ENCODE peak calls at places on chromosomes 16 and 17, in eight cellular contexts. Y is T follicular helper cell; P is GM13976; K is left lobe of liver; N is smooth muscle cell of the brain vasculature; G is fibroblast of lung; M is caudate nucleus; I is CD8-positive, alpha-beta T cell. O is an unnamed sample.

GRCh38 chr17:78114831-78115723 is 13.5 kb downstream of the TMC6 start:
- DNase-seq in Y (no peak), P (no peak), K (no peak), N (no peak), G (no peak), M (peak), I (no peak), O (no peak)

GRCh38 chr16:87305505-87306391 is 11.4 kb downstream of the C16orf95 start:
- DNase-seq in Y (no peak), P (no peak), K (no peak), N (no peak), G (no peak), M (no peak), I (no peak), O (no peak)

GRCh38 chr17:9120471-9120870 is 99.2 kb downstream of the NTN1 start:
- DNase-seq in Y (no peak), P (no peak), K (no peak), N (no peak), G (no peak), M (no peak), I (no peak), O (peak)

GRCh38 chr16:4420703-4421102 is 4.3 kb upstream of the CORO7 start:
- DNase-seq in Y (no peak), P (no peak), K (no peak), N (no peak), G (no peak), M (no peak), I (no peak), O (no peak)

GRCh38 chr16:57564571-57565270 is 22.3 kb downstream of the ADGRG5 start:
- DNase-seq in Y (no peak), P (no peak), K (no peak), N (no peak), G (peak), M (no peak), I (no peak), O (no peak)

GRCh38 chr17:8019161-8019560 is 16.7 kb downstream of the GUCY2D start:
- DNase-seq in Y (no peak), P (no peak), K (peak), N (no peak), G (no peak), M (no peak), I (no peak), O (no peak)

GRCh38 chr16:14475370-14476139 is 154.5 kb downstream of the PARN start:
- DNase-seq in Y (no peak), P (no peak), K (no peak), N (no peak), G (peak), M (no peak), I (no peak), O (no peak)

GRCh38 chr17:8465381-8466158 is 29.9 kb downstream of the NDEL1 start:
- DNase-seq in Y (no peak), P (no peak), K (no peak), N (no peak), G (no peak), M (no peak), I (no peak), O (no peak)

GRCh38 chr16:9370071-9370491 is 278.6 kb downstream of the HAPSTR1 start:
- DNase-seq in Y (no peak), P (no peak), K (no peak), N (no peak), G (no peak), M (no peak), I (no peak), O (no peak)

GRCh38 chr16:57618306-57619132 is 9.9 kb upstream of the ADGRG1 start:
- DNase-seq in Y (no peak), P (no peak), K (peak), N (no peak), G (no peak), M (no peak), I (no peak), O (no peak)

GRCh38 chr16:84067640-84068039 is 25.0 kb upstream of the SLC38A8 start:
- DNase-seq in Y (no peak), P (no peak), K (no peak), N (no peak), G (no peak), M (no peak), I (no peak), O (no peak)

GRCh38 chr17:66855204-66855603 is 20.3 kb downstream of the CACNG5 start:
- DNase-seq in Y (peak), P (no peak), K (no peak), N (no peak), G (no peak), M (no peak), I (no peak), O (peak)